ENCODE peak calls at places on chromosome 2, in four cellular contexts. One of them, this sample, is unnamed.
A peak's percentile ranks its signal among the peaks of the same experiment; 100 is the strongest.

GRCh38 chr2:235829726-235830125 is 335.9 kb downstream of the AGAP1 start:
- DNase-seq in Peyer's patch: no peak
- DNase-seq in pancreas: peak; percentile 25
- DNase-seq in left ventricle myocardium inferior: no peak
- DNase-seq in this sample: no peak

GRCh38 chr2:33104052-33104623 is 157.4 kb downstream of the LTBP1 start:
- DNase-seq in left ventricle myocardium inferior: no peak
- DNase-seq in pancreas: no peak
- DNase-seq in Peyer's patch: no peak
- DNase-seq in this sample: no peak

GRCh38 chr2:223297788-223298187 is 245.8 kb downstream of the KCNE4 start:
- DNase-seq in Peyer's patch: no peak
- DNase-seq in left ventricle myocardium inferior: no peak
- DNase-seq in pancreas: no peak
- DNase-seq in this sample: no peak

GRCh38 chr2:81495556-81495955 is 1191.0 kb upstream of the LRRTM1 start:
- DNase-seq in Peyer's patch: no peak
- DNase-seq in left ventricle myocardium inferior: no peak
- DNase-seq in pancreas: no peak
- DNase-seq in this sample: no peak

GRCh38 chr2:111975053-111975552 is 76.7 kb downstream of the MERTK start:
- DNase-seq in pancreas: no peak
- DNase-seq in Peyer's patch: peak; percentile 77
- DNase-seq in left ventricle myocardium inferior: no peak
- DNase-seq in this sample: no peak

GRCh38 chr2:212032032-212032431 is 506.6 kb downstream of the ERBB4 start:
- DNase-seq in pancreas: no peak
- DNase-seq in Peyer's patch: no peak
- DNase-seq in left ventricle myocardium inferior: no peak
- DNase-seq in this sample: no peak

GRCh38 chr2:170771049-170771937 is 1.1 kb downstream of the ERICH2 start:
- DNase-seq in Peyer's patch: peak; percentile 52
- DNase-seq in pancreas: no peak
- DNase-seq in left ventricle myocardium inferior: no peak
- DNase-seq in this sample: no peak

GRCh38 chr2:119013640-119014039 is 71.6 kb downstream of the MARCO start:
- DNase-seq in left ventricle myocardium inferior: no peak
- DNase-seq in pancreas: no peak
- DNase-seq in Peyer's patch: no peak
- DNase-seq in this sample: no peak

GRCh38 chr2:120499784-120500495 is 154.0 kb downstream of the INHBB start:
- DNase-seq in pancreas: peak; percentile 43
- DNase-seq in Peyer's patch: no peak
- DNase-seq in left ventricle myocardium inferior: no peak
- DNase-seq in this sample: peak; percentile 43

GRCh38 chr2:171316220-171316619 is 117.6 kb downstream of the METTL8 start:
- DNase-seq in Peyer's patch: no peak
- DNase-seq in pancreas: no peak
- DNase-seq in left ventricle myocardium inferior: no peak
- DNase-seq in this sample: no peak

GRCh38 chr2:45840481-45840880 is 189.0 kb downstream of the PRKCE start:
- DNase-seq in left ventricle myocardium inferior: no peak
- DNase-seq in Peyer's patch: no peak
- DNase-seq in pancreas: no peak
- DNase-seq in this sample: no peak

GRCh38 chr2:241617431-241618154 is 19.4 kb downstream of the THAP4 start:
- DNase-seq in pancreas: no peak
- DNase-seq in left ventricle myocardium inferior: peak; percentile 71
- DNase-seq in Peyer's patch: peak; percentile 67
- DNase-seq in this sample: peak; percentile 85

DNA sequence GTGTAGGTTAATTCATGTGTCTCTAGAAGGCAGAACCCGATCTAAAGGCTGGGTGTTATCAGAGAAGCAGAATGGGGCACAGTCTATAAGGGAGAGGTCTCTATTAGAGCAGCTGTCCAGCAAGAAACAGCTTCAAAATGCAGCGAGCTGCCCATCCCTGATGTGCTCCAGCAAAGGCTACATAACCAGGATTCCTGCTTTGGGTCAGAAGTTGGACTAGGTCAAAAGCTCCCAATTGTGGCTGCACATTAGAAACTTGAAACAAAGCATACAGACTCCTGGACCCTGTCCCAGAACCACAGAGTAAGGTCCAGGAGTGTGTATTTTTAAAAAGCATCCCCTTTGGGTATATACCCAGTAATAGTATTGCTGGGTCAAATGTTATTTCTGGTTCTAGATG is 105.7 kb downstream of the ANKRD44 start:
- DNase-seq in left ventricle myocardium inferior: no peak
- DNase-seq in Peyer's patch: no peak
- DNase-seq in pancreas: no peak
- DNase-seq in this sample: no peak
- H3K27ac ChIP-seq in left ventricle myocardium inferior: peak overlapping the region; percentile 45
- H3K27ac ChIP-seq in Peyer's patch: peak overlapping the region; percentile 84
- H3K27ac ChIP-seq in pancreas: no peak overlapping the region
- H3K27ac ChIP-seq in this sample: no peak overlapping the region

GRCh38 chr2:152555048-152555447 is 162.2 kb downstream of the PRPF40A start:
- DNase-seq in Peyer's patch: no peak
- DNase-seq in left ventricle myocardium inferior: no peak
- DNase-seq in pancreas: no peak
- DNase-seq in this sample: no peak
- TF ChIP-seq CTCF in Peyer's patch: no peak
- TF ChIP-seq CTCF in left ventricle myocardium inferior: peak; percentile 29
- TF ChIP-seq CTCF in pancreas: no peak
- TF ChIP-seq CTCF in this sample: no peak

DNA sequence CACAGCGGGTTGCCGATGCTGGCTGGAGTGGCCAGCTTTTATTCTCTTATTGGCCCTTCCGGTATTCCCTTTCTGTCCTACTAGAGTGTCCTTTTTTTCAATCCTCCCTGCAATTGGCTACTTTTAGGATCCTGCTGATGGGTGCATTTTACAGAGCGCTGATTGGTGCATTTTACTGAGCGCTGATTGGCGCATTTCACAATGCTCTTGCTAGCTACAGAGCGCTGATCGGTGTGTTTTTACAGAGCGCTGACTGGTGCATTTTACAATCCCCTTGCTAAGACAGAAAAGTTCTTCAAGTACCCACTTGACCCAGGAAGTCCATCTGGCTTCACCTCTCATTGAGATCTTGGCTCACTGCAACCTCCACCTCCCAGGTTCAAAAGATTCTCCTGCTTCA is 44.4 kb upstream of the SPRED2 start:
- DNase-seq in left ventricle myocardium inferior: no peak
- DNase-seq in Peyer's patch: no peak
- DNase-seq in pancreas: no peak
- DNase-seq in this sample: no peak
- H3K9me3 ChIP-seq in left ventricle myocardium inferior: peaks cover 24% of the 10 kb centered on the region
- H3K9me3 ChIP-seq in Peyer's patch: peaks cover 3% of the 10 kb centered on the region
- H3K9me3 ChIP-seq in pancreas: no peaks in the 10 kb centered on the region
- H3K9me3 ChIP-seq in this sample: no peaks in the 10 kb centered on the region

GRCh38 chr2:113232123-113232522 is 46.6 kb downstream of the PAX8 start:
- DNase-seq in Peyer's patch: no peak
- DNase-seq in left ventricle myocardium inferior: no peak
- DNase-seq in pancreas: no peak
- DNase-seq in this sample: no peak

GRCh38 chr2:113232730-113233129 is 46.0 kb downstream of the PAX8 start:
- DNase-seq in Peyer's patch: no peak
- DNase-seq in pancreas: no peak
- DNase-seq in left ventricle myocardium inferior: no peak
- DNase-seq in this sample: no peak

GRCh38 chr2:113233593-113234550 is 44.8 kb downstream of the PAX8 start:
- DNase-seq in pancreas: no peak
- DNase-seq in Peyer's patch: peak; percentile 71
- DNase-seq in left ventricle myocardium inferior: no peak
- DNase-seq in this sample: no peak

GRCh38 chr2:113236367-113237159 is 42.2 kb downstream of the PAX8 start:
- DNase-seq in Peyer's patch: no peak
- DNase-seq in left ventricle myocardium inferior: no peak
- DNase-seq in pancreas: no peak
- DNase-seq in this sample: no peak

GRCh38 chr2:113234721-113235346 is 43.9 kb downstream of the PAX8 start:
- DNase-seq in Peyer's patch: no peak
- DNase-seq in pancreas: no peak
- DNase-seq in left ventricle myocardium inferior: no peak
- DNase-seq in this sample: no peak
- H3K27ac ChIP-seq in Peyer's patch: peak overlapping the region; percentile 73
- H3K27ac ChIP-seq in pancreas: no peak overlapping the region
- H3K27ac ChIP-seq in left ventricle myocardium inferior: peak overlapping the region; percentile 67
- H3K27ac ChIP-seq in this sample: no peak overlapping the region

This sample was measured in heart left ventricle.